ENCODE peak calls at places on chromosomes 11 and 22, in ten cellular contexts. Q is heart left ventricle; V is CD8-positive, alpha-beta T cell; Y is hepatocyte; H is lung; P is sigmoid colon; X is neuronal stem cell; A is CD8-positive, alpha-beta memory T cell; N is small intestine; G is tibial artery. J is an unnamed sample. For H3K4me1 and H3K27me3, the result is how much of the 10 kb centered on the place peaks cover.

GRCh38 chr11:69525516-69526452 is 44.3 kb downstream of the LINC01488 start:
- DNase-seq in V (no peak), G (no peak), N (no peak), Q (no peak), X (no peak), P (peak), A (peak), Y (no peak), H (no peak), J (no peak)

GRCh38 chr11:117382746-117383145 is 55.1 kb downstream of the CEP164 start:
- DNase-seq in G (no peak), X (no peak), N (no peak), H (no peak), A (no peak), V (no peak), Y (no peak), Q (no peak), P (peak), J (no peak)

GRCh38 chr11:28738549-28738948 is 630.4 kb downstream of the METTL15 start:
- DNase-seq in X (no peak), H (no peak), G (no peak), V (no peak), Q (no peak), A (no peak), N (no peak), P (no peak), Y (no peak), J (no peak)

GRCh38 chr11:87889126-87889525 is 286.1 kb downstream of the RAB38 start:
- DNase-seq in G (no peak), H (no peak), Q (no peak), N (no peak), V (no peak), X (no peak), A (no peak), Y (no peak), P (no peak), J (no peak)

GRCh38 chr11:12864316-12865156 is 144.6 kb upstream of the RASSF10 start:
- DNase-seq in P (no peak), X (peak), Q (no peak), A (no peak), H (no peak), N (no peak), Y (peak), V (no peak), G (peak), J (no peak)

GRCh38 chr22:46073683-46074504 is 76.4 kb upstream of the PPARA start:
- DNase-seq in G (peak), N (peak), P (peak), V (no peak), Y (no peak), H (no peak), X (no peak), A (peak), Q (peak), J (no peak)

GRCh38 chr22:44154431-44154942 is 26.2 kb upstream of the PARVG start:
- DNase-seq in G (no peak), H (no peak), X (no peak), P (no peak), V (no peak), Y (no peak), N (no peak), Q (no peak), A (no peak), J (no peak)

GRCh38 chr11:7559404-7560283 is 45.8 kb downstream of the PPFIBP2 start:
- DNase-seq in A (no peak), G (no peak), Q (no peak), P (no peak), N (no peak), H (no peak), Y (no peak), V (no peak), X (no peak), J (no peak)

GRCh38 chr11:113162590-113162961 is 151.8 kb upstream of the TTC12 start:
- DNase-seq in N (no peak), H (no peak), G (no peak), P (no peak), V (no peak), X (no peak), Y (no peak), A (no peak), Q (peak), J (no peak)

GRCh38 chr11:22193348-22194051 is 615 bp downstream of the ANO5 start:
- DNase-seq in V (no peak), A (no peak), H (peak), P (peak), G (peak), N (peak), X (peak), Y (peak), Q (peak), J (no peak)

GRCh38 chr11:95556342-95557151 is 233.0 kb downstream of the FAM76B start:
- DNase-seq in X (peak), A (no peak), Q (no peak), N (no peak), H (no peak), P (no peak), G (no peak), V (no peak), Y (peak), J (no peak)

GRCh38 chr11:20873054-20873453 is 203.7 kb downstream of the NELL1 start:
- DNase-seq in P (no peak), V (no peak), G (no peak), Y (peak), X (peak), A (no peak), H (no peak), N (peak), Q (no peak), J (no peak)

GRCh38 chr22:27323646-27324045 is 477.9 kb downstream of the MN1 start:
- DNase-seq in Y (no peak), N (no peak), Q (no peak), G (no peak), X (no peak), V (no peak), H (no peak), A (no peak), P (no peak), J (no peak)

GRCh38 chr22:43011079-43011478 is 3.9 kb downstream of the PACSIN2 start:
- DNase-seq in X (no peak), V (no peak), G (no peak), H (no peak), Q (no peak), Y (peak), A (no peak), N (peak), P (no peak), J (no peak)

GRCh38 chr11:26234451-26234850 is 97.5 kb upstream of the ANO3 start:
- DNase-seq in X (no peak), H (no peak), A (no peak), N (no peak), Q (no peak), P (no peak), V (no peak), Y (no peak), G (no peak), J (no peak)

GRCh38 chr22:41831828-41832552 is 915 bp upstream of the SREBF2 start:
- DNase-seq in Q (no peak), G (no peak), P (no peak), V (no peak), N (no peak), X (peak), Y (no peak), A (no peak), H (no peak), J (no peak)

GRCh38 chr11:67284811-67285540 is 4.1 kb upstream of the ANKRD13D start:
- DNase-seq in V (no peak), Q (no peak), X (no peak), G (no peak), H (no peak), N (no peak), P (peak), Y (no peak), A (no peak), J (no peak)

GRCh38 chr11:1554981-1555712 is 16.9 kb downstream of the DUSP8 start:
- DNase-seq in N (no peak), V (no peak), X (no peak), Y (no peak), A (no peak), P (no peak), G (no peak), H (no peak), Q (no peak), J (no peak)

GRCh38 chr11:2271327-2272240 is 1.2 kb upstream of the ASCL2 start:
- DNase-seq in Q (no peak), X (no peak), H (peak), A (no peak), G (peak), N (no peak), Y (no peak), P (peak), V (no peak), J (no peak)

GRCh38 chr11:44617671-44618461 is 52.4 kb downstream of the CD82 start:
- DNase-seq in A (peak), N (no peak), G (peak), Q (no peak), V (no peak), H (no peak), Y (no peak), X (no peak), P (peak), J (no peak)

GRCh38 chr11:124841765-124842700 is 23.2 kb upstream of the ROBO3 start:
- DNase-seq in V (no peak), G (no peak), Q (no peak), X (no peak), A (no peak), N (no peak), P (no peak), H (peak), Y (no peak), J (no peak)

GRCh38 chr11:132610216-132610615 is 922.1 kb downstream of the OPCML start:
- DNase-seq in N (no peak), H (no peak), Q (no peak), X (no peak), G (no peak), A (no peak), P (no peak), Y (no peak), V (no peak), J (no peak)

GRCh38 chr11:8266246-8267241 is 2.9 kb upstream of the LMO1 start:
- DNase-seq in P (peak), Y (no peak), H (no peak), V (no peak), N (no peak), G (peak), A (no peak), X (no peak), Q (no peak), J (no peak)

GRCh38 chr11:83092488-83093384 is 21.0 kb upstream of the RAB30 start:
- DNase-seq in X (no peak), Q (no peak), N (peak), Y (peak), V (no peak), G (no peak), P (no peak), H (no peak), A (no peak), J (no peak)

GRCh38 chr22:31120642-31121041 is 2.1 kb upstream of the INPP5J start:
- DNase-seq in Q (no peak), H (no peak), X (no peak), N (no peak), Y (no peak), G (no peak), A (no peak), V (no peak), P (no peak), J (no peak)

GRCh38 chr11:12552677-12553076 is 121.5 kb upstream of the TEAD1 start:
- DNase-seq in Q (no peak), G (peak), Y (peak), N (no peak), H (no peak), X (no peak), A (no peak), V (no peak), P (peak), J (no peak)

GRCh38 chr11:11703885-11704284 is 82.1 kb upstream of the GALNT18 start:
- DNase-seq in H (no peak), A (no peak), Y (no peak), Q (no peak), P (no peak), V (no peak), X (no peak), N (no peak), G (no peak), J (no peak)

GRCh38 chr11:11025087-11025486 is 167.2 kb upstream of the ZBED5 start:
- DNase-seq in P (no peak), A (no peak), G (no peak), Y (no peak), H (no peak), Q (no peak), V (no peak), X (no peak), N (no peak), J (no peak)

GRCh38 chr11:115739878-115740277 is 235.7 kb upstream of the CADM1 start:
- DNase-seq in X (no peak), P (no peak), V (no peak), H (no peak), G (no peak), N (no peak), Q (no peak), A (no peak), Y (no peak), J (no peak)
- H3K4me1 ChIP-seq in X (under half), P (under half), V (under half), H (under half), G (under half), N (under half), Q (under half), A (under half), Y (under half), J (under half)

DNA sequence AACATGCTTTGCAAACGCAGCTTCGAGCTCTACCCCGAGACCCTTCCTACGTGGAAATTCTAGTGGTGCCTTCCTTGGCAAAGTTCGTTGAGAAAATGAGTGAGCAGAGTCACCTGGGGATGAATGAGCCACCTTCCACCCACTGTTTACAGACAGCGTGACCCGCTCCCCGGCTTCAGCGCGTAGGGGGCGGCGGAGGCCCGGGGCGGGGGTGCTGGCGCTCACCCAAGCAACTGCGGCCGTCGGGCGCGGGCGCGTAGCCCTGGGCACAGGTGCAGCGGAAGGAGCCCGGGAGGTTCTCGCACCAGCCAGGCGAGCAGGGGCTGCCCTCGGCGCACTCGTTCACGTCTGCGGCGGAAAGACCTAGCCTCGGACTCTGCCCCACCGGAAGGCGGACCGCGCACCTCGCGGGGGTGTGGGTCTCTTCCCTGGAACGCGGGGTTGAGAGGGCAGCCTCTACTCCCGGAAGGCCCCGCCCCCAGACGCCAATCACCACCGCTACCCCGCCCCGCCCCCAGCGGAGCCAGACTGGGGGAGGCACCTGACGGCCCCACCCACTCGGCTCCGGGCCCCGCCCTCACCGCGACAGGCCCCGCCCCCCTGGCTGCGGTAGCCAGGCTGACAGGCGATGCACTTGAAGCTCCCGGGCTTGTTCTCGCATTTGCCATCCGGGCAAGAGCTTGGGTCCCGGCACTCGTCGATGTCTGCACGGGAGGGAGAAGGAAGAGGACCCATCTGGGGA is 11.8 kb downstream of the LTBP3 start:
- DNase-seq in V (peak), P (peak), A (peak), X (peak), N (peak), Q (peak), H (peak), G (peak), Y (peak), J (peak)
- H3K27me3 ChIP-seq in V (under half), P (under half), A (under half), X (half or more), N (under half), Q (under half), H (under half), G (under half), Y (under half), J (under half)

GRCh38 chr11:9692696-9693095 is 28.8 kb downstream of the SWAP70 start:
- DNase-seq in A (no peak), P (no peak), H (no peak), Y (no peak), G (no peak), X (no peak), N (peak), Q (no peak), V (no peak), J (no peak)

GRCh38 chr11:9691865-9692264 is 28.0 kb downstream of the SWAP70 start:
- DNase-seq in A (no peak), P (no peak), V (no peak), X (no peak), Q (no peak), Y (no peak), N (peak), H (no peak), G (no peak), J (no peak)

GRCh38 chr11:9687736-9688494 is 24.0 kb downstream of the SWAP70 start:
- DNase-seq in V (no peak), H (no peak), P (no peak), N (no peak), Q (no peak), X (no peak), G (no peak), Y (peak), A (no peak), J (no peak)

GRCh38 chr11:9688716-9689511 is 25.0 kb downstream of the SWAP70 start:
- DNase-seq in X (no peak), H (no peak), Q (peak), A (no peak), P (no peak), G (no peak), V (no peak), N (no peak), Y (peak), J (no peak)

DNA sequence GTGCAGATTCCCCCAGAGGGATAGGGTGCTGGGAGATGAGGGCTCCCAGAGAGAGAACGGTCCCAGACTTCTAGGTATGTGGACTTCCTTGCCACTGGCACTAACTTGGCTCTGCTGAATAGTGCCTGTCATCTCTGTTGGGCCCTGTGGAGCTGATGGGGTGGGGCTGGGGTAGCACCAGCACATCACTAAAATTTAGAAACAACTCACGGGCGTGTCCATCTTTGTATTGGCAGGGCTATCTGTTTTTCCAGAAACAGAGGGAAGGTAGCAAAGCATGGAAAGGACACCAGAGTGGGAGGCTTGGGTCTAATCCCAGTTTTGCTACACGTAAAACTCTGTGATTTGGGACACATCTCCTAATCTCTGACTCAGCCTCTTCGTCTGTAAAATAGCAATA is 25.8 kb downstream of the SWAP70 start:
- DNase-seq in X (no peak), V (no peak), P (no peak), H (no peak), Q (no peak), A (no peak), N (no peak), G (no peak), Y (no peak), J (no peak)
- H3K4me1 ChIP-seq in X (under half), V (under half), P (under half), H (under half), Q (under half), A (under half), N (under half), G (under half), Y (under half), J (under half)

GRCh38 chr11:64292458-64293254 is 1.6 kb downstream of the KCNK4 start:
- DNase-seq in X (no peak), H (no peak), A (no peak), P (no peak), Y (no peak), G (no peak), Q (no peak), V (no peak), N (no peak), J (no peak)
- H3K27me3 ChIP-seq in X (half or more), H (under half), A (half or more), P (half or more), Y (half or more), G (under half), Q (under half), V (under half), N (under half), J (under half)

GRCh38 chr11:61534025-61534900 is 25.7 kb downstream of the LRRC10B start:
- DNase-seq in X (no peak), V (no peak), Y (no peak), A (no peak), Q (no peak), G (no peak), P (no peak), N (peak), H (no peak), J (no peak)

GRCh38 chr11:61533039-61533375 is 24.5 kb downstream of the LRRC10B start:
- DNase-seq in A (no peak), G (no peak), P (no peak), X (no peak), Y (no peak), Q (no peak), V (no peak), H (no peak), N (no peak), J (no peak)

GRCh38 chr11:61534901-61535839 is 26.6 kb downstream of the LRRC10B start:
- DNase-seq in X (no peak), A (no peak), G (no peak), P (no peak), Q (no peak), N (no peak), Y (no peak), H (no peak), V (no peak), J (no peak)

GRCh38 chr11:61532136-61533038 is 23.8 kb downstream of the LRRC10B start:
- DNase-seq in A (no peak), N (peak), V (peak), H (peak), Y (peak), G (no peak), X (no peak), P (no peak), Q (no peak), J (peak)

DNA sequence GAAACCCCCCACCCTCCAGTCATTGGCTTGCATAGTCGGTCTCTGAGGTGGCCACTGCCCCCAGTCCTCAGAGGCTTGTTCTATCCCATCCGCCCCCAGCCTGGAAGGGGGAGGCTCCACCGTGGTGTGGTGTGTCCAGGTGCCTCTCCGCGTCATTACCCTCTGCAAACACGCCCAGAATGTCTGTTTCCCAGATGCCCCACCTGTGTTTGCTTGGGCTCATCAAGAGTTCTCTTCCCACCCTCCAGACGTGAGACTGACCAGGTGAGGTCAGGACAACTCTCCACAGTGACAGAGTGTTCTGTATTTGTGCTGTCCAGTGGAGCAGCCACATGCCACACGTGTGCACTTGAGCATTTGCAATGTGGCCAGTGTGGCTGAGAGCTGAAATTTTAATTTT is 24.9 kb downstream of the LRRC10B start:
- DNase-seq in N (peak), V (no peak), G (no peak), H (no peak), Y (peak), X (no peak), A (no peak), Q (no peak), P (no peak), J (no peak)
- H3K4me1 ChIP-seq in N (under half), V (under half), G (under half), H (under half), Y (under half), X (under half), A (under half), Q (under half), P (under half), J (under half)

DNA sequence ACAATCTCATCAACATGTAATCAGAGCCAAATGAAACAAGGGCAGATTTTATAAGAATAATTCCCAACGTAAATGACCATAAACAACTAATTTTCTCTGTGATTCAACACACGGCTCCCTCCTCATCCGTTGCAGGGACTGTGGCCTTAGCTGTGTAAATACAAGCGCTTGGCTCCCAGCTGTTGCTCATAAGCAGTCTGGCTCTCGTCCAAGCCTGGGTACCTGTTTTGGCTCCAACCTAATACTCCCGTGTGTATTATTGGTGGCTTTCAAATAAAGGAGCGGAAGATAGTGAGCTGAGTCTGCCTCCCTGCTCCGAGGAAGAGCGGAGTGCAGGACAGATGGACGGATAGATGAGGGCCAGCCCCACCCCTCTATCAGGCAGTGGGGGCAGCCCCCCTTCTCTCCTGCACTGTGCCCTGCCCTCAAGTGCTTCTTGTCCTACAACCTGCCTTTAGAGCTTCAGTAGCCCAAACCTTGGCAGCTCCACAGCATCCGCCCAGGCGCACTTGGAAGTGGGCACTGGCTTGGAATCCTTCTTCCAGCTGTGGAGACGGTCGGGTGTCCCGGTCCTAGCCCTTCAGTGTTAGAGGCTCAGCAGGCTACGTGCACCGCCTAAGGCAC is 670.9 kb downstream of the BRD1 start:
- DNase-seq in G (peak), Y (peak), P (no peak), X (no peak), N (peak), V (no peak), H (no peak), A (no peak), Q (no peak), J (no peak)
- H3K27me3 ChIP-seq in G (under half), Y (under half), P (under half), X (under half), N (under half), V (under half), H (under half), A (under half), Q (under half), J (under half)

J was measured in CD4-positive, CD25-positive, alpha-beta regulatory T cell.